ENCODE peak calls at places on chromosome 10, in seven cellular contexts. L, R, E, X, A, W and B are unnamed samples.

GRCh38 chr10:91537614-91538383 is 95.1 kb downstream of the PPP1R3C start:
- DNase-seq in L (no peak), R (no peak), E (no peak), X (no peak), A (no peak), W (no peak), B (no peak)

GRCh38 chr10:123236122-123236521 is 81.9 kb downstream of the BUB3 start:
- DNase-seq in L (no peak), R (no peak), E (no peak), X (no peak), A (no peak), W (no peak), B (no peak)

GRCh38 chr10:132667613-132668394 is 118.1 kb downstream of the NKX6-2 start:
- DNase-seq in L (no peak), R (no peak), E (no peak), X (no peak), A (no peak), W (no peak), B (no peak)

GRCh38 chr10:48384699-48384982 is 78.2 kb downstream of the MAPK8 start:
- DNase-seq in L (no peak), R (no peak), E (no peak), X (no peak), A (no peak), W (no peak), B (no peak)

GRCh38 chr10:103659674-103660363 is 166.3 kb downstream of the NEURL1 start:
- DNase-seq in L (peak), R (peak), E (peak), X (peak), A (peak), W (peak), B (no peak)

GRCh38 chr10:119441921-119442757 is 100.4 kb downstream of the RGS10 start:
- DNase-seq in L (no peak), R (no peak), E (no peak), X (no peak), A (no peak), W (no peak), B (peak)

GRCh38 chr10:116120688-116121087 is 152.3 kb downstream of the GFRA1 start:
- DNase-seq in L (peak), R (no peak), E (no peak), X (no peak), A (no peak), W (peak), B (no peak)

GRCh38 chr10:132691711-132692153 is 94.2 kb downstream of the NKX6-2 start:
- DNase-seq in L (peak), R (no peak), E (peak), X (no peak), A (no peak), W (no peak), B (peak)

GRCh38 chr10:78543749-78544446 is 510.2 kb downstream of the RPS24 start:
- DNase-seq in L (peak), R (no peak), E (peak), X (no peak), A (no peak), W (peak), B (peak)

GRCh38 chr10:32237644-32238345 is 109.2 kb downstream of the EPC1 start:
- DNase-seq in L (no peak), R (no peak), E (no peak), X (no peak), A (no peak), W (no peak), B (no peak)

GRCh38 chr10:130025811-130026510 is 61.9 kb upstream of the EBF3 start:
- DNase-seq in L (no peak), R (no peak), E (no peak), X (no peak), A (no peak), W (no peak), B (peak)

GRCh38 chr10:110425684-110426293 is 71.9 kb upstream of the DUSP5 start:
- DNase-seq in L (no peak), R (peak), E (no peak), X (peak), A (peak), W (no peak), B (no peak)
- H3K27ac ChIP-seq in L (no peak), R (peak), E (no peak), X (peak), A (peak), W (no peak), B (no peak)

GRCh38 chr10:27344568-27345454 is 104.2 kb upstream of the ACBD5 start:
- DNase-seq in L (no peak), R (no peak), E (no peak), X (no peak), A (no peak), W (no peak), B (no peak)
- H3K4me3 ChIP-seq in L (no peak), R (no peak), E (no peak), X (no peak), A (no peak), W (no peak), B (no peak)

DNA sequence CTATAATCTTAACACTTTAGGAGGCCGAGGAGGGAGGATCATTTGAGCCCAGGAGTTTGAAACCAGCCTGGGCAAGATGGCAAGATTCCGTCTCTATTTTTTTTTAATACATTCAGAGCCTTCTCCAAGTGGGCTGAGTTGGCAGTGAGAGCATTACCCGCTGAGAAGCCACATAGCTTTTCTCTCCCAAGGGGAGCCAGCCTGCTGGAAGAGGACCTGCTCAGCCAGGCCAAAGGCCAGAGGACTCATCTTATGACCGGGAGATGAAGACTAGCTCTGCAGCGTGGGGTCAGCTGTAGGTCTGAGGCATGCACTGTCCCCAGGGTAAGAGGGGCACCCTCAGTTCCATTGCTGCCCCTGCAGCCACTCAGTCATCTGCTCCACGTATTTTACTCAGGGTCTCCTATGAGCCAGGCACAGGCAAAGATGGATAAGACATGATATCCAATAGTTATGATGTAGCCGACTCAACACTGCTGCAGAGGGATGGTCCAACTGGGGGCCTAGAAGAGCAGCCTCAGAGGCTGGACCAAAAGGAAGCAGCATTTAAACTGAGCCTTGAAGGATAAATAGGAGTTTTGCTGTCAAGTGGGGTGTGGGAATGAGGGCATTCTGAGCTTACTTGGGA is 1.8 kb upstream of the MARVELD1 start:
- DNase-seq in L (no peak), R (no peak), E (no peak), X (no peak), A (no peak), W (no peak), B (no peak)
- H3K27ac ChIP-seq in L (no peak), R (no peak), E (no peak), X (no peak), A (no peak), W (no peak), B (peak)

GRCh38 chr10:100306861-100307260 is 20.4 kb upstream of the BLOC1S2 start:
- DNase-seq in L (no peak), R (no peak), E (no peak), X (no peak), A (no peak), W (no peak), B (no peak)
- H3K4me3 ChIP-seq in L (no peak), R (no peak), E (no peak), X (no peak), A (no peak), W (no peak), B (no peak)

DNA sequence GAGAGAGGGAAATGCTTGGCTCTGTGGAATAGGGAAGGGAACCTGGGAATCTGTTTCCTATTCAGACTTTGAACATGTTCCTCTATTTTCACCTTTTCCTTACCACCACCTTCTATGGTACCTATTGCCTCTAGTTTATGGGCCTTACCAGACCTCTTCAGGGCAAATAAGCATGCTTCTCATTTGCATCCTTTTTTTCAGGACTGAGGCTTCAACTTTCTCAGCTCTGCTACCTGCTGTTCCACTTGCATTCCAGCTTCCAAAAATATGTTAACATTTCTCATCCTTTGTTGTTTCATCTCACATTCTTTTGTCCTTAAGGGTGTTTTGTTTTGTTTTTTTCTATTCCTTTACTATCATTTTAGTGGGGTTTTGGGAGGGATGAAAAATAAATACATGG is 77.9 kb upstream of the MXI1 start:
- DNase-seq in L (no peak), R (no peak), E (no peak), X (no peak), A (no peak), W (no peak), B (no peak)
- H3K27ac ChIP-seq in L (no peak), R (no peak), E (no peak), X (no peak), A (no peak), W (no peak), B (no peak)

GRCh38 chr10:89518108-89518507 is 17.3 kb downstream of the SLC16A12 start:
- DNase-seq in L (no peak), R (no peak), E (peak), X (no peak), A (no peak), W (no peak), B (no peak)

GRCh38 chr10:89515031-89515841 is 20.2 kb downstream of the SLC16A12 start:
- DNase-seq in L (no peak), R (no peak), E (no peak), X (no peak), A (peak), W (no peak), B (no peak)

GRCh38 chr10:89513206-89513605 is 22.2 kb downstream of the SLC16A12 start:
- DNase-seq in L (no peak), R (no peak), E (no peak), X (no peak), A (no peak), W (no peak), B (no peak)

GRCh38 chr10:89518876-89519842 is 16.2 kb downstream of the SLC16A12 start:
- DNase-seq in L (no peak), R (no peak), E (no peak), X (no peak), A (peak), W (no peak), B (no peak)

DNA sequence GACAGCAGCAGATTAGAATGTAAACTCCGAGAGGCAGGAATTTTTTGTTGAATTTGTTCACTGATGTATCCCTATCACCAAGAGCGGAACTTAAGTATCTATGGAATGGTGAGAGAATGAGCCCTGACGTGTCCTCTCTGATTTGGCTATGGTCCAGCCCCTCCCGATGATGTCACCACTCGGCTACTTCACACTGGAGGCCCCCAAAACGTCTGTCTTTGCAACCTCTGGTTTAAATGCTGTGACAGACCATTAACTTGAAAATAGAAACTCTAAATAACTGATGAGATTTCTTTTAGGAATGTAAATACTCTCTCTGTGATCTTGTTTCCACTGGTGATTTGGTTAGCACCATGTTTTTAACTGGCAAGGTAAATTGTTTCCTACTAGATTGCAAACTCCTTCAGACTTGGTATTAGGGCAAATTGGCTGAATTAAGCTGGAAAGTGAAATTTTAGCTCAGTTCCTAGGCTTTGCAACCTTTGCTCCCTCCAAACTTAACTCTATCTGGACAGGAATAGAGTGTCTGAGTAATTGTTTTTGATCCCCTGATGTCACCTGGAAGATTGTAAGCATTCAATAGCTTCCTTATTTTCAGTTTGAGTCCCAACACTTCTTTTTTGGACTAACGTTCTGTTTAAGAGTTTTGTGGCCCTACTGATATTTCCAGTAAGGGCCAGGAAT is 19.1 kb downstream of the SLC16A12 start:
- DNase-seq in L (peak), R (no peak), E (peak), X (no peak), A (peak), W (peak), B (no peak)
- H3K4me3 ChIP-seq in L (no peak), R (no peak), E (no peak), X (no peak), A (peak), W (no peak), B (no peak)

DNA sequence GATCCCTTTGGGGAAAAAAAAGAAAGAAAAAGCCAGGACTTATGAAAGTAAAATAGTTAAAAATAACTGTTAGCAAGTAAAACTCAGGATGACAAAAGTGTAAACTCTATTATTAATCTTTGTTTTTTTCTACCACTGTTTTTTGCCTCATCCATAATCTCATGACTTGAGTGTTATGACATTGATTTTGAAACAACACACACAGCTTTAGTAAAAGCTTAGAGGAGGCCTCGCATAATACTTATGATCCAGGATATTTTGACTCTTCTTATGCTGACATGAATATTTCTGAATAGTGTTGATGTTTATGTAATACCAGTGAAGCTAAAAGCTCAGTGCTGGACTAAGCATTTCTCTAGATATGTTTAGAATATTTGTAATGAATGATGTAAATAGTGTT is 10.5 kb downstream of the KAT6B start:
- DNase-seq in L (no peak), R (no peak), E (no peak), X (no peak), A (no peak), W (no peak), B (no peak)
- H3K27ac ChIP-seq in L (no peak), R (no peak), E (peak), X (no peak), A (no peak), W (no peak), B (no peak)

GRCh38 chr10:89567566-89568245 is 32.3 kb upstream of the SLC16A12 start:
- DNase-seq in L (no peak), R (no peak), E (no peak), X (no peak), A (no peak), W (no peak), B (no peak)
- H3K4me3 ChIP-seq in L (no peak), R (no peak), E (no peak), X (no peak), A (no peak), W (no peak), B (no peak)

GRCh38 chr10:110864662-110865140 is 7.0 kb upstream of the PDCD4 start:
- DNase-seq in L (no peak), R (peak), E (no peak), X (no peak), A (no peak), W (no peak), B (no peak)
- H3K27ac ChIP-seq in L (peak), R (peak), E (peak), X (peak), A (peak), W (peak), B (peak)